ENCODE peak calls at places on chromosome 12, in seven cellular contexts. T, X, U, C, Z, G and M are unnamed samples.

GRCh38 chr12:88994537-88994936 is 357.8 kb downstream of the DUSP6 start:
- DNase-seq in T (no peak), C (no peak), G (no peak), X (no peak), U (no peak), Z (no peak), M (no peak)

GRCh38 chr12:116918464-116918863 is 7.7 kb downstream of the FBXW8 start:
- DNase-seq in C (no peak), Z (no peak), T (no peak), G (no peak), U (no peak), X (no peak), M (no peak)

GRCh38 chr12:6779667-6780459 is 7.5 kb downstream of the LAG3 start:
- DNase-seq in C (no peak), X (no peak), U (no peak), G (no peak), Z (no peak), T (no peak), M (peak; percentile 43)

GRCh38 chr12:124506145-124506831 is 61.1 kb downstream of the NCOR2 start:
- DNase-seq in X (no peak), C (no peak), Z (no peak), U (peak; percentile 91), T (peak; percentile 71), G (no peak), M (no peak)

GRCh38 chr12:10214131-10214876 is 1.6 kb downstream of the GABARAPL1 start:
- DNase-seq in U (no peak), C (no peak), X (peak; percentile 32), T (no peak), Z (no peak), G (no peak), M (no peak)

GRCh38 chr12:125470838-125471775 is 405.9 kb downstream of the AACS start:
- DNase-seq in G (no peak), X (no peak), Z (no peak), C (no peak), U (no peak), T (no peak), M (no peak)

GRCh38 chr12:28876423-28876822 is 272.7 kb upstream of the FAR2 start:
- DNase-seq in U (no peak), T (no peak), C (no peak), Z (no peak), G (no peak), X (no peak), M (no peak)

GRCh38 chr12:56299308-56299852 is 750 bp downstream of the CS start:
- DNase-seq in U (no peak), T (no peak), X (peak; percentile 53), Z (no peak), C (peak; percentile 43), G (no peak), M (no peak)

GRCh38 chr12:29639893-29640495 is 142.5 kb upstream of the OVCH1 start:
- DNase-seq in T (no peak), C (no peak), U (no peak), X (no peak), G (no peak), Z (no peak), M (no peak)

GRCh38 chr12:99110212-99110611 is 465.1 kb downstream of the APAF1 start:
- DNase-seq in Z (no peak), X (no peak), T (no peak), G (no peak), U (no peak), C (no peak), M (no peak)

GRCh38 chr12:103647267-103647666 is 60.2 kb downstream of the STAB2 start:
- DNase-seq in G (no peak), T (no peak), Z (no peak), X (peak; percentile 99), C (no peak), U (no peak), M (no peak)

GRCh38 chr12:10716704-10717315 is 6.3 kb downstream of the YBX3 start:
- DNase-seq in Z (no peak), C (no peak), T (peak; percentile 45), G (peak; percentile 79), X (peak; percentile 94), U (peak; percentile 60), M (peak; percentile 85)

GRCh38 chr12:60489071-60489470 is 893.2 kb downstream of the SLC16A7 start:
- DNase-seq in U (no peak), G (no peak), C (no peak), Z (no peak), T (no peak), X (peak; percentile 50), M (no peak)

DNA sequence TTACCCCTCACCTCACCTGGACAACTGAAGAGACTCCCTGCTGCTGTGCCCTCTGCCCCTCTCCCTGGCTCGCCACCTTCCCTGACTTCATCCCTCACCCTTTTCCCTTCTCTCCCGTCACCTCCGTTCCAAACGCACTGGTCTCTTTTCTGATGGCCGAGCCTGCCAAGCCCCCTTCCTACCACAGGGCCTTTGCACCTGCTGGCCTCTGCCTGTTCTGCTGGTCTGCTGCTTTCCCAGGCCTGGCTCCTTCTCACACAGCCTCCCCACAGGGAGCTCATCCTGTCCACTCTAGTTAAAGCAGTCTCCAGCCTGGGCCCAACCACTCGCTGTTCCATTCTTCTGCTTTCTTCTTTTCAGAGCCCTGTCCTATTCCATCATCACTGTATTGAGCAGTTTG is 34.6 kb downstream of the RBM19 start:
- DNase-seq in X (no peak), G (no peak), C (no peak), T (no peak), U (no peak), Z (no peak), M (no peak)
- H3K4me3 ChIP-seq in X (no peak overlapping the region), G (no peak overlapping the region), C (no peak overlapping the region), T (no peak overlapping the region), U (no peak overlapping the region), Z (no peak overlapping the region), M (no peak overlapping the region)

GRCh38 chr12:13194462-13195110 is 1.9 kb upstream of the EMP1 start:
- DNase-seq in Z (no peak), C (no peak), X (peak; percentile 94), U (no peak), G (no peak), T (peak; percentile 29), M (no peak)
- H3K27ac ChIP-seq in Z (no peak overlapping the region), C (no peak overlapping the region), X (peak overlapping the region; percentile 98), U (no peak overlapping the region), G (no peak overlapping the region), T (peak overlapping the region; percentile 77), M (peak overlapping the region; percentile 98)

DNA sequence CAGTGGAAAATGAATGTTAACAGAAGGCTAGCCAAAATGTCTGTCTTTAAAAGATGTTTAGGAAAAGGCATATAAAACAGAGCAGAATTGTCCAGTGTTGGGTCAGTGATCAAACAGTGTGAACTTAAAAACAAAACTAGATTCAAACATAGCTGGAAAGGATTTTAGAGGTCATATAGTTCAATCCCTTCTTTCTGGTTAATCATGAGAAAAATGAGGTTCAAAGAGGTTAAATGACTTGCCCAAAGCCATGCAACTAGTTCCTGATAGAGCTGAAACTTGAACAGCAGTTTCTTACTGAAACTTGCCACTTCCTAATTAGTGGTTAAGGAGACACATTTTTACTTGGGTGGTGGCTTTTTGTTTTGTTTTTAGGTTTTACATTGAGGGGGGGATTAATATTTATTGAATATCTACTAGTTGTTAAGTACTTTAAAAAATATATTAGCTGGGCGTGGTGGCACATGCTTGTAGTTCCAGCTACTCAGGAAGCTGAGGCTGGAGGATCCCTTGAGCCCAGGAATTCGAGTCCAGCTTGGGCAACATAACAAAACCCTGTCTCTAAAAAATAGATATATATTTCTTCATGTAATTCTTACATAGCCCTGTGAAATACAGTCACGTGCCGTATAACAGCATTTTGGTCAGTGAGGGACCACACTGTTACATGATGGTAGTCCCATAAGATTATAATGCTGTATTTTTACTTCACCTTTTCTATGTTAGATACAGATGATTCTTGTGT is 20.4 kb downstream of the ACVR1B start:
- DNase-seq in G (no peak), Z (no peak), U (no peak), X (no peak), T (no peak), C (no peak), M (no peak)
- H3K4me1 ChIP-seq in G (peaks cover 42% of the 10 kb centered on the region), Z (peaks cover 7% of the 10 kb centered on the region), U (peaks cover 70% of the 10 kb centered on the region), X (peaks cover 43% of the 10 kb centered on the region), T (peaks cover 30% of the 10 kb centered on the region), C (peaks cover 23% of the 10 kb centered on the region), M (peaks cover 58% of the 10 kb centered on the region)

GRCh38 chr12:105231396-105231795 is 4.6 kb downstream of the APPL2 start:
- DNase-seq in T (no peak), Z (no peak), G (no peak), U (no peak), X (no peak), C (no peak), M (no peak)

GRCh38 chr12:105233045-105233905 is 2.7 kb downstream of the APPL2 start:
- DNase-seq in X (no peak), Z (no peak), G (no peak), U (no peak), T (no peak), C (no peak), M (no peak)

GRCh38 chr12:105235299-105235746 is 651 bp downstream of the APPL2 start:
- DNase-seq in U (no peak), C (peak; percentile 7), G (no peak), T (no peak), Z (no peak), X (peak; percentile 64), M (peak; percentile 86)

GRCh38 chr12:105235747-105236476 is at the start of gene APPL2:
- DNase-seq in U (peak; percentile 95), Z (peak; percentile 75), G (peak; percentile 53), C (peak; percentile 93), T (peak; percentile 94), X (peak; percentile 78), M (peak; percentile 98)

GRCh38 chr12:105234197-105234596 is 1.8 kb downstream of the APPL2 start:
- DNase-seq in U (no peak), X (no peak), G (no peak), C (peak; percentile 10), Z (no peak), T (no peak), M (no peak)
- H3K4me3 ChIP-seq in U (peak overlapping the region; percentile 86), X (peak overlapping the region; percentile 92), G (peak overlapping the region; percentile 97), C (peak overlapping the region; percentile 80), Z (peak overlapping the region; percentile 62), T (no peak overlapping the region), M (peak overlapping the region; percentile 84)

DNA sequence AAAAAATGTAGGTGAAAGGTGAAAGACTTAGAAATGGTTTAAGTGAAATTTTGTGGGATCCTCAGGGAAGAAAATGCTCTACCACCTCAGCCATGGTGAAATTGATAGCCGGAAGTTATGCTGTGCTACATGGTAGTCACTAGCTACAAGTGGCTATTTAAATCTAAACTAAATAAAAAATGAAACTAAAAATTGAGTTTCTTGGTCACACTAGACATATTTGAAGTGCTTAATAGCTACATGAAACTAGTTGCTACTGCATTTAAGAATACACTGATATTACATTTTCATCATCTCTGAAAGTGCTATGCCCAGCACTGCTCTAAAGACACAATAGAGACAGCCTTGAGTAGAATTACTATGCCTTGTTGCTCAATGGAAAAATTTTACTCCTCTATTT is 10.3 kb upstream of the SLCO1B3 start:
- DNase-seq in Z (no peak), U (no peak), T (no peak), X (no peak), C (no peak), G (no peak), M (no peak)
- H3K27ac ChIP-seq in Z (no peak overlapping the region), U (no peak overlapping the region), T (no peak overlapping the region), X (no peak overlapping the region), C (no peak overlapping the region), G (no peak overlapping the region), M (no peak overlapping the region)

GRCh38 chr12:101929365-101930041 is 52.1 kb downstream of the DRAM1 start:
- DNase-seq in U (no peak), T (no peak), C (no peak), Z (no peak), G (no peak), X (no peak), M (no peak)
- H3K4me1 ChIP-seq in U (peaks cover 27% of the 10 kb centered on the region), T (no peaks in the 10 kb centered on the region), C (peaks cover 53% of the 10 kb centered on the region), Z (no peaks in the 10 kb centered on the region), G (no peaks in the 10 kb centered on the region), X (peaks cover 12% of the 10 kb centered on the region), M (peaks cover 28% of the 10 kb centered on the region)

GRCh38 chr12:2834581-2835491 is at the start of gene NRIP2:
- DNase-seq in Z (no peak), C (no peak), G (no peak), T (peak; percentile 76), X (no peak), U (no peak), M (no peak)
- H3K4me3 ChIP-seq in Z (no peak within 1 kb of the TSS), C (no peak within 1 kb of the TSS), G (peak within 1 kb of the TSS; percentile 63), T (peak within 1 kb of the TSS; percentile 5), X (no peak within 1 kb of the TSS), U (peak within 1 kb of the TSS; percentile 2), M (peak within 1 kb of the TSS; percentile 54)